ENCODE peak calls at places on chromosome 2, in nine cellular contexts. Z is T-helper 1 cell; I is AG08395; Y is psoas muscle; D is left ventricle myocardium inferior; T is stimulated activated CD8-positive, alpha-beta memory T cell treated with anti-CD3 and anti-CD28 coated beads, Interleukin-4, amount 100 ng/mL, for 4 hours; J is activated CD8-positive, alpha-beta memory T cell treated with anti-CD3 and anti-CD28 coated beads for 24 hours; E is NCI-H2029 treated with DMSO at 0.1 percent for 48 hours; C is PC-9. X is an unnamed sample.

GRCh38 chr2:10260130-10260529 is 42.6 kb upstream of the HPCAL1 start:
- DNase-seq in Z (no peak), I (peak), Y (peak), D (peak), T (no peak), J (no peak), E (no peak), C (no peak), X (peak)

GRCh38 chr2:45168731-45169338 is 159.6 kb upstream of the SIX2 start:
- DNase-seq in Z (no peak), I (no peak), Y (peak), D (no peak), T (no peak), J (peak), E (no peak), C (peak), X (no peak)

GRCh38 chr2:212863185-212863588 is 288.2 kb downstream of the IKZF2 start:
- DNase-seq in Z (no peak), I (no peak), Y (no peak), D (no peak), T (no peak), J (peak), E (no peak), C (peak), X (peak)

GRCh38 chr2:222318026-222318711 is 19.4 kb upstream of the PAX3 start:
- DNase-seq in Z (no peak), I (peak), Y (peak), D (peak), T (no peak), J (peak), E (peak), C (peak), X (peak)

GRCh38 chr2:70094978-70095832 is 7.9 kb downstream of the PCBP1 start:
- DNase-seq in Z (peak), I (peak), Y (no peak), D (peak), T (no peak), J (no peak), E (peak), C (no peak), X (peak)

GRCh38 chr2:85840091-85840490 is 48.7 kb downstream of the ST3GAL5 start:
- DNase-seq in Z (no peak), I (no peak), Y (no peak), D (no peak), T (no peak), J (peak), E (no peak), C (no peak), X (no peak)

GRCh38 chr2:160354677-160355076 is 138.9 kb downstream of the RBMS1 start:
- DNase-seq in Z (no peak), I (no peak), Y (no peak), D (no peak), T (no peak), J (no peak), E (no peak), C (no peak), X (no peak)

GRCh38 chr2:10768063-10768507 is 44.5 kb downstream of the PDIA6 start:
- DNase-seq in Z (no peak), I (no peak), Y (no peak), D (peak), T (no peak), J (no peak), E (no peak), C (no peak), X (no peak)